ENCODE peak calls at places on chromosomes 11 and 22, in four cellular contexts. S is uterus, W is HCT116, C is breast epithelium. B is an unnamed sample.

GRCh38 chr22:35431483-35432205 is 31.7 kb downstream of the MCM5 start:
- DNase-seq in W (no peak), C (no peak), S (no peak), B (no peak)

GRCh38 chr11:18106688-18107087 is 806 bp upstream of the SAAL1 start:
- DNase-seq in S (no peak), C (no peak), W (no peak), B (no peak)

GRCh38 chr11:3119141-3119821 is 45.8 kb downstream of the OSBPL5 start:
- DNase-seq in S (peak; percentile 13), C (no peak), W (no peak), B (no peak)

GRCh38 chr11:86116386-86116726 is 47.5 kb upstream of the PICALM start:
- DNase-seq in W (no peak), S (no peak), C (no peak), B (no peak)

GRCh38 chr11:109668973-109669634 is 247.1 kb downstream of the C11orf87 start:
- DNase-seq in S (no peak), W (no peak), C (no peak), B (no peak)

GRCh38 chr22:34812631-34813030 is 253.3 kb upstream of the ISX start:
- DNase-seq in W (no peak), C (no peak), S (no peak), B (no peak)

GRCh38 chr11:75346912-75347647 is 4.4 kb downstream of the ARRB1 start:
- DNase-seq in S (peak; percentile 39), W (no peak), C (no peak), B (no peak)

GRCh38 chr11:19072464-19072863 is 11.9 kb upstream of the MRGPRX2 start:
- DNase-seq in W (no peak), S (no peak), C (no peak), B (no peak)

GRCh38 chr11:22539851-22540376 is 85.7 kb downstream of the FANCF start:
- DNase-seq in C (no peak), S (no peak), W (no peak), B (no peak)

GRCh38 chr11:69638941-69639681 is 1.8 kb upstream of the CCND1 start:
- DNase-seq in S (peak; percentile 69), W (peak; percentile 95), C (peak; percentile 82), B (peak; percentile 92)

GRCh38 chr11:34027516-34028406 is 23.8 kb upstream of the CAPRIN1 start:
- DNase-seq in S (no peak), C (no peak), W (no peak), B (no peak)

GRCh38 chr11:128467041-128467440 is 120.3 kb downstream of the ETS1 start:
- DNase-seq in W (no peak), C (no peak), S (no peak), B (no peak)

GRCh38 chr11:122803306-122803705 is 35.0 kb upstream of the CRTAM start:
- DNase-seq in W (no peak), S (no peak), C (peak; percentile 22), B (no peak)

GRCh38 chr11:57359896-57360690 is 20.9 kb downstream of the PRG3 start:
- DNase-seq in W (no peak), S (no peak), C (no peak), B (no peak)

GRCh38 chr11:44484211-44484610 is 81.3 kb upstream of the CD82 start:
- DNase-seq in S (no peak), W (peak; percentile 8), C (no peak), B (no peak)

GRCh38 chr11:1714908-1715885 is 18.2 kb downstream of the KRTAP5-6 start:
- DNase-seq in W (no peak), S (no peak), C (no peak), B (no peak)

GRCh38 chr11:78039919-78040671 is 17.0 kb upstream of the KCTD14 start:
- DNase-seq in C (peak; percentile 72), W (no peak), S (peak; percentile 73), B (peak; percentile 89)

GRCh38 chr22:42367980-42368378 is 64.2 kb downstream of the NFAM1 start:
- DNase-seq in W (no peak), C (no peak), S (no peak), B (no peak)
- H3K4me3 ChIP-seq in W (peak overlapping the region; percentile 94), C (peak overlapping the region; percentile 81), S (peak overlapping the region; percentile 48), B (peak overlapping the region; percentile 41)

GRCh38 chr22:38755911-38756532 is at the start of gene SUN2:
- DNase-seq in C (peak; percentile 93), S (peak; percentile 94), W (no peak), B (peak; percentile 91)
- TF ChIP-seq POLR2A in C (peak; percentile 17), S (peak; percentile 86), W (no peak), B (no peak)

GRCh38 chr11:11899401-11899800 is 57.6 kb downstream of the USP47 start:
- DNase-seq in C (no peak), S (no peak), W (no peak), B (no peak)
- TF ChIP-seq CTCF in C (no peak), S (no peak), W (no peak), B (no peak)

DNA sequence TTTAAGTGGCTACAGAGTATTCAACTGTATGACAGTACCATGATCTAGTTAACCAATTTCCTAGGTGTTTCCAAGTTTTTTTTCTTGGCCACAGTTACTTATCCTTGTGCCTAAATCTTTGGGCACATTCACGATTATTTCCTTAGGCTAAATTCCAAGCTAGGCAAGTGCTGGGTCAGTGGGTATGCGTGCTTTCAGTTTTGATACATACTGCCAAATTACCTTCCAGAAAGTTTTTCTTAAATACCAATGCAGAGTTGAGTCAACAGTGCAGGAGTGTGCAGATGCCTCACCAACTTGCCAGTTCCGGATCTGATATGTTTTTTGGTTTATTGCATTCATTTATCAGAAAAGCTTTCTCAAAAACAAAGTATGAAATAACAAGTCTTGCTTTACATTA is 67.9 kb upstream of the OR4B1 start:
- DNase-seq in C (no peak), W (no peak), S (no peak), B (no peak)
- H3K4me3 ChIP-seq in C (no peak overlapping the region), W (no peak overlapping the region), S (no peak overlapping the region), B (no peak overlapping the region)

DNA sequence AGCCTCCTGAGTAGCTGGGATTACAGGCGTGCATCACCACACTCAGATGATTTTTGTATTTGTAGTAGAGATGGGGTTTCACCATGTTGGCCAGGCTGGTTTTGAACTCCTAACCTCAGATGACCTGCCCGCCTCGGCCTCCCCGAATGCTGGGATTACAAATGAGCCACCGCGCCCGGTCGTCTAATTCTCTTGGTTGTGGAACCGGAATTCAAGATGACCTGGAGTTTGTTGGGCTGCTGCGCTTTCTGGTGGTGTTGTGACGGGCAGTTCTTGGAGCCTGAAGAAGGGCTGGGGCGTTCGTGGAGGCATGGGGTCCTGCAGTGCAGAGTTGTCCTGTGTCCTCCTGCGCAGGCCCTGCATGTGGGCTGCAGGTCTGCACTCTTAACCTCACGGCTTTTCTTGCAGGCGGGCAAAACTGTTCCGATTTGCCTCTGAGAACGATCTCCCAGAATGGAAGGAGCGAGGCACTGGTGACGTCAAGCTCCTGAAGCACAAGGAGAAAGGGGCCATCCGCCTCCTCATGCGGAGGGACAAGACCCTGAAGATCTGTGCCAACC is 4.9 kb upstream of the TRMT2A start:
- DNase-seq in C (no peak), W (no peak), S (no peak), B (no peak)
- TF ChIP-seq POLR2A in C (no peak), W (no peak), S (no peak), B (no peak)

GRCh38 chr11:111524056-111524455 is 9.5 kb downstream of the HOATZ start:
- DNase-seq in C (no peak), S (no peak), W (no peak), B (no peak)

GRCh38 chr11:111520565-111520964 is 6.0 kb downstream of the HOATZ start:
- DNase-seq in C (no peak), W (no peak), S (no peak), B (no peak)

GRCh38 chr11:111523343-111523742 is 8.8 kb downstream of the HOATZ start:
- DNase-seq in W (no peak), S (no peak), C (no peak), B (no peak)

GRCh38 chr11:111521132-111521531 is 6.6 kb downstream of the HOATZ start:
- DNase-seq in C (no peak), W (no peak), S (no peak), B (no peak)

GRCh38 chr11:111522426-111522825 is 7.8 kb downstream of the HOATZ start:
- DNase-seq in S (no peak), W (no peak), C (no peak), B (no peak)
- TF ChIP-seq CTCF in S (no peak), W (no peak), C (no peak), B (no peak)